ENCODE peak calls at places on chromosomes 1 and 21, in six cellular contexts. S is stimulated activated CD4-positive, alpha-beta T cell treated with anti-CD3 and anti-CD28 coated beads, TNF-alpha, amount 100 ng/mL, for 48 hours; D is GM03348; L is T follicular helper cell; R is NCI-H1105; M is NCI-H2081. I is an unnamed sample.

GRCh38 chr1:224700915-224701531 is 84.9 kb downstream of the CNIH3 start:
- DNase-seq in R (no peak), L (no peak), M (no peak), S (no peak), D (peak), I (peak)

GRCh38 chr21:46634966-46635323 is 529 bp upstream of the PRMT2 start:
- DNase-seq in R (peak), L (peak), M (peak), D (peak), S (peak), I (peak)

GRCh38 chr1:100580446-100580845 is 42.5 kb downstream of the GPR88 start:
- DNase-seq in S (no peak), R (no peak), L (no peak), M (no peak), D (peak), I (peak)

GRCh38 chr1:34985063-34985770 is at the start of gene TMEM35B:
- DNase-seq in R (peak), M (peak), S (peak), L (peak), D (peak), I (peak)

GRCh38 chr21:18725653-18726052 is 322.1 kb upstream of the TMPRSS15 start:
- DNase-seq in D (no peak), L (no peak), R (no peak), S (no peak), M (peak), I (no peak)

GRCh38 chr1:12174789-12175455 is 8.1 kb downstream of the TNFRSF1B start:
- DNase-seq in L (no peak), S (no peak), M (no peak), D (no peak), R (no peak), I (no peak)

GRCh38 chr1:226741009-226741408 is 1.9 kb upstream of the ITPKB start:
- DNase-seq in R (no peak), L (no peak), M (no peak), D (no peak), S (no peak), I (no peak)

GRCh38 chr1:35264035-35264434 is 4.5 kb upstream of the ZMYM4 start:
- DNase-seq in R (no peak), S (no peak), L (no peak), D (no peak), M (no peak), I (no peak)